ENCODE peak calls at places on chromosomes 7 and 10, in four cellular contexts. One of them, this sample, is unnamed.

GRCh38 chr10:43233601-43234430 is 33.0 kb downstream of the RASGEF1A start:
- DNase-seq in uterus: peak; percentile 4
- DNase-seq in transverse colon: peak; percentile 3
- DNase-seq in lower leg skin: peak; percentile 78
- DNase-seq in this sample: no peak

GRCh38 chr7:101166909-101167644 is 1.7 kb upstream of the VGF start:
- DNase-seq in lower leg skin: no peak
- DNase-seq in uterus: no peak
- DNase-seq in transverse colon: no peak
- DNase-seq in this sample: no peak

GRCh38 chr7:114988755-114989154 is 66.9 kb downstream of the MDFIC start:
- DNase-seq in uterus: peak; percentile 79
- DNase-seq in lower leg skin: peak; percentile 82
- DNase-seq in transverse colon: peak; percentile 15
- DNase-seq in this sample: no peak

GRCh38 chr10:113133497-113133896 is 183.4 kb downstream of the TCF7L2 start:
- DNase-seq in transverse colon: no peak
- DNase-seq in uterus: no peak
- DNase-seq in lower leg skin: no peak
- DNase-seq in this sample: peak; percentile 35

GRCh38 chr10:102624094-102624493 is 20.2 kb upstream of the TRIM8 start:
- DNase-seq in uterus: no peak
- DNase-seq in transverse colon: no peak
- DNase-seq in lower leg skin: no peak
- DNase-seq in this sample: no peak

GRCh38 chr7:123871998-123872867 is 27.3 kb downstream of the HYAL4 start:
- DNase-seq in transverse colon: peak; percentile 33
- DNase-seq in uterus: peak; percentile 27
- DNase-seq in lower leg skin: no peak
- DNase-seq in this sample: peak; percentile 59

GRCh38 chr7:29793507-29793906 is 12.8 kb upstream of the WIPF3 start:
- DNase-seq in uterus: no peak
- DNase-seq in lower leg skin: no peak
- DNase-seq in transverse colon: no peak
- DNase-seq in this sample: no peak

GRCh38 chr7:64463636-64464375 is 99.1 kb downstream of the ZNF680 start:
- DNase-seq in lower leg skin: peak; percentile 86
- DNase-seq in transverse colon: peak; percentile 10
- DNase-seq in uterus: peak; percentile 75
- DNase-seq in this sample: no peak

GRCh38 chr7:74283858-74284447 is 5.3 kb upstream of the CLIP2 start:
- DNase-seq in lower leg skin: no peak
- DNase-seq in uterus: no peak
- DNase-seq in transverse colon: no peak
- DNase-seq in this sample: peak; percentile 55

GRCh38 chr7:55138663-55139062 is 119.8 kb downstream of the EGFR start:
- DNase-seq in uterus: no peak
- DNase-seq in transverse colon: no peak
- DNase-seq in lower leg skin: peak; percentile 32
- DNase-seq in this sample: no peak

GRCh38 chr10:125209591-125210373 is 49.4 kb upstream of the CTBP2 start:
- DNase-seq in transverse colon: no peak
- DNase-seq in uterus: no peak
- DNase-seq in lower leg skin: no peak
- DNase-seq in this sample: no peak

GRCh38 chr7:26156454-26157365 is 4.7 kb downstream of the NFE2L3 start:
- DNase-seq in lower leg skin: no peak
- DNase-seq in transverse colon: peak; percentile 36
- DNase-seq in uterus: no peak
- DNase-seq in this sample: peak; percentile 51

GRCh38 chr10:8183241-8183704 is 128.8 kb downstream of the GATA3 start:
- DNase-seq in uterus: no peak
- DNase-seq in lower leg skin: no peak
- DNase-seq in transverse colon: no peak
- DNase-seq in this sample: peak; percentile 36

DNA sequence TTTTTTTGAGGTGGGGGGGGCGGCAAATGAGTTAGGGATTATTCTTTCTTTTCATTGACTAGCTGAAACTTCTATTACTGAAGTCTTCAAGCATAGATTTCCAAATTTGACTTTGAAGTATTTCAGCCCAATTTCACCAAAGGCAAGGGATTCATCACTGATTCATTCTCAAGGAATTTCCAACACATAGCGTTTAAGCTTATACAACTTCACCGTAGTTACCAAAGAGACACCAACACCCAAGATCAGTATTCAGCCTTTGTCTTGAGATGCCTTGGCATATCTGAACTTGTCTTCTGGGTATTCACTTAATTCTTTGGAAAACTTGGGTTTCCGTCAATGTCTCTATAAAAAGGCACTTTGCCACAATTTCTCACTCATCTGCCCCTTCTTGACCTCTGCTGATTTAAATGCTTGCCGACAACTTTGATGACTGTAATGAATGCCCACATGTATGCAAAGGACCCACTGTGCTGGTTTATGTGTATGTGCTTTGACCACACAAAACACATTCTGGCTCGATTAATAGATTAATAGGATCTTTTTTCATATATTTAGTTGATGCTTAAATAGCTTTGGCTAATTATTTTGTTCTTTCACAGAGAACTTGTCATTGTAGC is 49.6 kb downstream of the TES start:
- DNase-seq in uterus: no peak
- DNase-seq in transverse colon: no peak
- DNase-seq in lower leg skin: no peak
- DNase-seq in this sample: no peak
- TF ChIP-seq POLR2A in uterus: no peak
- TF ChIP-seq POLR2A in transverse colon: no peak
- TF ChIP-seq POLR2A in lower leg skin: no peak
- TF ChIP-seq POLR2A in this sample: no peak

GRCh38 chr7:106110885-106111670 is 1.0 kb downstream of the SYPL1 start:
- DNase-seq in lower leg skin: no peak
- DNase-seq in transverse colon: no peak
- DNase-seq in uterus: no peak
- DNase-seq in this sample: peak; percentile 65

GRCh38 chr7:106108988-106109387 is 3.1 kb downstream of the SYPL1 start:
- DNase-seq in lower leg skin: no peak
- DNase-seq in uterus: no peak
- DNase-seq in transverse colon: no peak
- DNase-seq in this sample: peak; percentile 56

GRCh38 chr7:106109521-106110237 is 2.4 kb downstream of the SYPL1 start:
- DNase-seq in uterus: no peak
- DNase-seq in lower leg skin: no peak
- DNase-seq in transverse colon: no peak
- DNase-seq in this sample: no peak

GRCh38 chr7:106111671-106112117 is 418 bp downstream of the SYPL1 start:
- DNase-seq in uterus: no peak
- DNase-seq in transverse colon: peak; percentile 79
- DNase-seq in lower leg skin: no peak
- DNase-seq in this sample: peak; percentile 93

GRCh38 chr7:106110238-106110560 is 1.9 kb downstream of the SYPL1 start:
- DNase-seq in uterus: no peak
- DNase-seq in lower leg skin: no peak
- DNase-seq in transverse colon: no peak
- DNase-seq in this sample: peak; percentile 64
- H3K4me3 ChIP-seq in uterus: peak overlapping the region; percentile 70
- H3K4me3 ChIP-seq in lower leg skin: no peak overlapping the region
- H3K4me3 ChIP-seq in transverse colon: peak overlapping the region; percentile 76
- H3K4me3 ChIP-seq in this sample: peak overlapping the region; percentile 90

GRCh38 chr10:90723416-90724068 is 134.3 kb downstream of the HTR7 start:
- DNase-seq in lower leg skin: no peak
- DNase-seq in uterus: no peak
- DNase-seq in transverse colon: no peak
- DNase-seq in this sample: no peak

GRCh38 chr10:90722832-90723231 is 135.0 kb downstream of the HTR7 start:
- DNase-seq in uterus: no peak
- DNase-seq in transverse colon: no peak
- DNase-seq in lower leg skin: no peak
- DNase-seq in this sample: no peak

GRCh38 chr10:90712529-90712928 is 145.3 kb downstream of the HTR7 start:
- DNase-seq in transverse colon: no peak
- DNase-seq in lower leg skin: no peak
- DNase-seq in uterus: no peak
- DNase-seq in this sample: no peak

DNA sequence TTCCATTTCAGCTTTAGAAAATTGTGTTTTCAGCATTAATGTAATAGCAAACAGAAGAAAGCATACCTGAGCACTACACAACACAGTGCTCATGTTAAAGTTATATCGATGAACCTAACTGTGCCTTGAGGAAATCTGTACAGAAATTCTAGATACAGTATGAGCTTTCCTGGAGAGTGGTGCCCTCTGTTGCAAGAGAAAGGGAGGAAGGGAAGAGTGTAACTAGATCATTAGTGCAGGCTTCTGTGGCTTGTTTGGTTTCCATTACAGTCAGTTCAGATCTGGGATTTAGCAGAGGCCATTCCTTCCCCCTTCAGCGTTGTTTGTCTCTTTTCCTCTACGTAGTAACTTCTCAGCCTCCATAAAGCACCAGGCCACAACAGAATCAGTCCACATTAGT is 139.7 kb downstream of the HTR7 start:
- DNase-seq in uterus: no peak
- DNase-seq in transverse colon: no peak
- DNase-seq in lower leg skin: no peak
- DNase-seq in this sample: no peak
- TF ChIP-seq CTCF in uterus: no peak
- TF ChIP-seq CTCF in transverse colon: no peak
- TF ChIP-seq CTCF in lower leg skin: no peak
- TF ChIP-seq CTCF in this sample: no peak

GRCh38 chr7:98878365-98879197 is at the start of gene TRRAP:
- DNase-seq in uterus: peak; percentile 68
- DNase-seq in lower leg skin: peak; percentile 92
- DNase-seq in transverse colon: peak; percentile 72
- DNase-seq in this sample: peak; percentile 85
- TF ChIP-seq POLR2A in uterus: peak; percentile 47
- TF ChIP-seq POLR2A in lower leg skin: no peak
- TF ChIP-seq POLR2A in transverse colon: peak; percentile 49
- TF ChIP-seq POLR2A in this sample: peak; percentile 46

This sample was measured in NB4.